ENCODE peak calls at places on chromosomes 16 and 17, in four cellular contexts. M is hypothalamus; R is CD8-positive, alpha-beta T cell; B is left colon. Q is an unnamed sample.

GRCh38 chr17:40801157-40801556 is 1.4 kb upstream of the KRT28 start:
- DNase-seq in M (no peak), R (no peak), B (no peak), Q (no peak)

GRCh38 chr16:77169650-77170236 is 21.2 kb upstream of the MON1B start:
- DNase-seq in M (no peak), R (no peak), B (peak), Q (peak)

GRCh38 chr17:33284022-33284421 is 9.1 kb downstream of the ASIC2 start:
- DNase-seq in M (no peak), R (no peak), B (peak), Q (no peak)

GRCh38 chr17:44628234-44629188 is 27.8 kb upstream of the MEIOC start:
- DNase-seq in M (peak), R (no peak), B (peak), Q (no peak)

GRCh38 chr16:85661131-85662035 is 27.4 kb downstream of the GINS2 start:
- DNase-seq in M (no peak), R (no peak), B (no peak), Q (no peak)

GRCh38 chr16:19737306-19737975 is 19.4 kb downstream of the IQCK start:
- DNase-seq in M (no peak), R (no peak), B (no peak), Q (no peak)

GRCh38 chr16:3179651-3180050 is 8.4 kb upstream of the OR1F1 start:
- DNase-seq in M (no peak), R (no peak), B (no peak), Q (no peak)

GRCh38 chr17:63426041-63426916 is 19.8 kb downstream of the CYB561 start:
- DNase-seq in M (no peak), R (no peak), B (no peak), Q (no peak)

GRCh38 chr17:44219636-44220210 is at the start of gene UBTF:
- DNase-seq in M (peak), R (peak), B (peak), Q (peak)

GRCh38 chr16:75288181-75288580 is 36.8 kb upstream of the BCAR1 start:
- DNase-seq in M (no peak), R (no peak), B (no peak), Q (no peak)

GRCh38 chr16:59886021-59886420 is 1151.9 kb upstream of the GOT2 start:
- DNase-seq in M (no peak), R (no peak), B (peak), Q (no peak)

GRCh38 chr17:794876-795275 is 12.7 kb downstream of the MRM3 start:
- DNase-seq in M (peak), R (peak), B (peak), Q (peak)

GRCh38 chr17:76091526-76092285 is 11.9 kb downstream of the EXOC7 start:
- DNase-seq in M (no peak), R (no peak), B (no peak), Q (no peak)

GRCh38 chr16:16127469-16128116 is 95.7 kb downstream of the ABCC6 start:
- DNase-seq in M (peak), R (peak), B (peak), Q (peak)

GRCh38 chr17:36149296-36149820 is 27.1 kb downstream of the TBC1D3B start:
- DNase-seq in M (no peak), R (no peak), B (no peak), Q (no peak)

GRCh38 chr16:77213542-77214108 is 14.4 kb downstream of the SYCE1L start:
- DNase-seq in M (no peak), R (no peak), B (no peak), Q (peak)

GRCh38 chr17:66841744-66842143 is 6.8 kb downstream of the CACNG5 start:
- DNase-seq in M (no peak), R (no peak), B (no peak), Q (no peak)

GRCh38 chr16:67029249-67030096 is 524 bp downstream of the CBFB start:
- DNase-seq in M (peak), R (peak), B (peak), Q (peak)

GRCh38 chr16:84617631-84618427 is at the start of gene COTL1:
- DNase-seq in M (peak), R (peak), B (peak), Q (peak)

GRCh38 chr16:73298562-73298961 is 250.6 kb upstream of the ZFHX3 start:
- DNase-seq in M (no peak), R (no peak), B (no peak), Q (no peak)

GRCh38 chr16:1413684-1414531 is 596 bp downstream of the UNKL start:
- DNase-seq in M (peak), R (peak), B (peak), Q (peak)

GRCh38 chr17:1347681-1348318 is 52.2 kb downstream of the YWHAE start:
- DNase-seq in M (no peak), R (no peak), B (peak), Q (no peak)

GRCh38 chr17:78379134-78379497 is 667 bp downstream of the PGS1 start:
- DNase-seq in M (no peak), R (no peak), B (no peak), Q (peak)

GRCh38 chr17:5912927-5913565 is 157.1 kb upstream of the WSCD1 start:
- DNase-seq in M (peak), R (no peak), B (no peak), Q (no peak)

GRCh38 chr17:40936437-40936971 is 942 bp downstream of the KRT23 start:
- DNase-seq in M (no peak), R (no peak), B (peak), Q (no peak)

GRCh38 chr17:80372922-80373570 is 41.9 kb upstream of the ENDOV start:
- DNase-seq in M (no peak), R (no peak), B (no peak), Q (no peak)

GRCh38 chr16:88461291-88462269 is 8.5 kb downstream of the ZFPM1 start:
- DNase-seq in M (no peak), R (no peak), B (no peak), Q (no peak)

GRCh38 chr17:27153005-27153404 is 140.9 kb upstream of the WSB1 start:
- DNase-seq in M (no peak), R (no peak), B (no peak), Q (no peak)

Q was measured in lung.